ENCODE peak calls at places on chromosomes 12 and 14, in ten cellular contexts. J is adrenal gland, C is ovary, D is right lobe of liver, X is upper lobe of right lung, O is endodermal cell, Y is colonic mucosa, U is astrocyte, K is WERI-Rb-1, R is pancreas. A is an unnamed sample.

GRCh38 chr14:75673345-75673744 is 12.3 kb downstream of the TTLL5 start:
- DNase-seq in J (no peak), C (no peak), D (no peak), X (no peak), O (no peak), Y (no peak), U (no peak), K (no peak), R (no peak), A (no peak)

GRCh38 chr14:23021479-23021878 is 11.5 kb upstream of the C14orf93 start:
- DNase-seq in J (no peak), C (no peak), D (no peak), X (no peak), O (no peak), Y (no peak), U (no peak), K (no peak), R (no peak), A (no peak)

GRCh38 chr14:104993808-104994591 is 8.4 kb downstream of the CLBA1 start:
- DNase-seq in J (no peak), C (no peak), D (no peak), X (no peak), O (peak; percentile 39), Y (no peak), U (no peak), K (no peak), R (no peak), A (no peak)

GRCh38 chr12:1776139-1776975 is 44.0 kb upstream of the LRTM2 start:
- DNase-seq in J (no peak), C (no peak), D (no peak), X (no peak), O (peak; percentile 67), Y (no peak), U (peak; percentile 78), K (peak; percentile 36), R (no peak), A (no peak)

GRCh38 chr12:78559441-78559840 is 305.1 kb upstream of the SYT1 start:
- DNase-seq in J (no peak), C (no peak), D (no peak), X (no peak), O (no peak), Y (no peak), U (peak; percentile 75), K (no peak), R (no peak), A (no peak)

GRCh38 chr14:104494483-104494882 is 85.1 kb upstream of the C14orf180 start:
- DNase-seq in J (no peak), C (no peak), D (no peak), X (no peak), O (no peak), Y (no peak), U (no peak), K (no peak), R (no peak), A (no peak)

GRCh38 chr12:26465419-26466097 is 270.2 kb downstream of the SSPN start:
- DNase-seq in J (no peak), C (no peak), D (no peak), X (no peak), O (peak; percentile 70), Y (no peak), U (peak; percentile 2), K (no peak), R (no peak), A (no peak)

GRCh38 chr14:93337143-93337753 is 4.4 kb upstream of the BTBD7 start:
- DNase-seq in J (no peak), C (no peak), D (no peak), X (no peak), O (peak; percentile 72), Y (no peak), U (no peak), K (no peak), R (no peak), A (no peak)

GRCh38 chr12:57027011-57027804 is 10.9 kb upstream of the TAC3 start:
- DNase-seq in J (no peak), C (no peak), D (no peak), X (no peak), O (peak; percentile 71), Y (no peak), U (no peak), K (peak; percentile 63), R (no peak), A (no peak)

GRCh38 chr14:56351861-56352260 is 227.7 kb upstream of the TMEM260 start:
- DNase-seq in J (no peak), C (no peak), D (no peak), X (no peak), O (no peak), Y (no peak), U (peak; percentile 92), K (no peak), R (no peak), A (no peak)

GRCh38 chr14:54529811-54530210 is 20.1 kb downstream of the CGRRF1 start:
- DNase-seq in J (peak; percentile 58), C (no peak), D (no peak), X (no peak), O (no peak), Y (peak; percentile 84), U (peak; percentile 42), K (no peak), R (no peak), A (no peak)

GRCh38 chr12:42162940-42163339 is 18.3 kb upstream of the GXYLT1 start:
- DNase-seq in J (no peak), C (no peak), D (no peak), X (no peak), O (no peak), Y (no peak), U (no peak), K (no peak), R (no peak), A (no peak)

GRCh38 chr12:48286665-48287064 is 64.1 kb downstream of the ZNF641 start:
- DNase-seq in J (no peak), C (no peak), D (no peak), X (no peak), O (peak; percentile 80), Y (no peak), U (no peak), K (peak; percentile 8), R (no peak), A (no peak)

GRCh38 chr12:44314007-44314500 is 478.2 kb downstream of the TMEM117 start:
- DNase-seq in J (no peak), C (no peak), D (no peak), X (no peak), O (no peak), Y (no peak), U (peak; percentile 25), K (no peak), R (no peak), A (no peak)

GRCh38 chr12:2792670-2793500 is 1.9 kb upstream of the FKBP4 start:
- DNase-seq in J (no peak), C (peak; percentile 43), D (no peak), X (no peak), O (no peak), Y (no peak), U (no peak), K (no peak), R (no peak), A (no peak)

GRCh38 chr12:54306925-54307731 is 6.3 kb upstream of the NFE2 start:
- DNase-seq in J (peak; percentile 81), C (peak; percentile 37), D (peak; percentile 87), X (peak; percentile 97), O (no peak), Y (peak; percentile 98), U (peak; percentile 23), K (no peak), R (peak; percentile 72), A (no peak)

GRCh38 chr12:123733243-123733642 is 21.1 kb downstream of the ATP6V0A2 start:
- DNase-seq in J (no peak), C (no peak), D (no peak), X (no peak), O (no peak), Y (no peak), U (no peak), K (no peak), R (no peak), A (no peak)

GRCh38 chr12:64187370-64187769 is 34.7 kb downstream of the KICS2 start:
- DNase-seq in J (no peak), C (no peak), D (no peak), X (no peak), O (no peak), Y (no peak), U (peak; percentile 79), K (no peak), R (no peak), A (no peak)

GRCh38 chr12:104796475-104796862 is 161.6 kb downstream of the SLC41A2 start:
- DNase-seq in J (no peak), C (no peak), D (no peak), X (no peak), O (no peak), Y (no peak), U (no peak), K (no peak), R (no peak), A (no peak)

DNA sequence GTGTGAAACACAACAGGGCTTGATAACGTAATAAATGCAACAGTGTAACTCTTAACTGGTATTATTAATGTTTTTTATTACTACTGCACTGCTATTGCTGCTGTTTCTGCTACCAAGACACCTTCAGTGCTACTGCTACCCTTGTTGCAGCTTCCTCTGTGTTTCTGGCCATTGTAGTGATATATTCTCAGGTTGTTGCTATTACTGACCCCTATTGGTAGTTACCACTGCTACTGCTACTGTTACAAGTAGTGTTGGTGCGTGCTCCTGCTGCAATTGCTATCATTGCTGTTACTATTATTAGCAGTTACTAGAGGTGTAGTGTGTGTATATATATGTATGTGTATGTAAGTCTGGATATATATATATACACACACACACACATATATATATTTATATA is 87.2 kb upstream of the PTPRB start:
- DNase-seq in J (no peak), C (no peak), D (no peak), X (no peak), O (no peak), Y (no peak), U (no peak), K (no peak), R (no peak), A (no peak)
- TF ChIP-seq CTCF in J (no peak), C (no peak), D (peak; percentile 26), X (no peak), O (peak; percentile 75), Y (no peak), U (no peak), K (peak; percentile 18), R (no peak), A (no peak)

GRCh38 chr14:103349982-103350381 is 15.9 kb downstream of the EIF5 start:
- DNase-seq in J (no peak), C (no peak), D (no peak), X (no peak), O (no peak), Y (no peak), U (no peak), K (no peak), R (no peak), A (no peak)
- H3K27ac ChIP-seq in J (no peak overlapping the region), C (no peak overlapping the region), D (no peak overlapping the region), X (no peak overlapping the region), O (no peak overlapping the region), Y (no peak overlapping the region), U (no peak overlapping the region), K (no peak overlapping the region), R (no peak overlapping the region), A (no peak overlapping the region)

GRCh38 chr12:115166698-115167315 is 482.8 kb upstream of the TBX3 start:
- DNase-seq in J (no peak), C (no peak), D (no peak), X (no peak), O (no peak), Y (no peak), U (peak; percentile 67), K (peak; percentile 12), R (no peak), A (no peak)
- TF ChIP-seq CTCF in J (peak; percentile 24), C (no peak), D (peak; percentile 62), X (peak; percentile 25), O (peak; percentile 43), Y (no peak), U (peak; percentile 9), K (no peak), R (no peak), A (no peak)

GRCh38 chr12:112382866-112383265 is 635 bp upstream of the HECTD4 start:
- DNase-seq in J (no peak), C (no peak), D (no peak), X (no peak), O (no peak), Y (peak; percentile 20), U (no peak), K (no peak), R (no peak), A (no peak)
- H3K27ac ChIP-seq in J (peak overlapping the region; percentile 75), C (no peak overlapping the region), D (no peak overlapping the region), X (peak overlapping the region; percentile 81), O (no peak overlapping the region), Y (peak overlapping the region; percentile 74), U (no peak overlapping the region), K (peak overlapping the region; percentile 87), R (peak overlapping the region; percentile 71), A (peak overlapping the region; percentile 92)

A was measured in coronary artery.